ENCODE peak calls at places on chromosomes 4 and X, in nine cellular contexts. N, E, H, M, Z, Q, J, P and X are unnamed samples.
A peak's percentile ranks its signal among the peaks of the same experiment; 100 is the strongest.

GRCh38 chr4:6878451-6879059 is 31.1 kb upstream of the TBC1D14 start:
- DNase-seq in N (no peak), E (no peak), H (no peak), M (no peak), Z (no peak), Q (no peak), J (no peak), P (no peak), X (no peak)

GRCh38 chrX:25004485-25005032 is 11.2 kb downstream of the ARX start:
- DNase-seq in N (no peak), E (no peak), H (no peak), M (no peak), Z (no peak), Q (no peak), J (no peak), P (no peak), X (no peak)

GRCh38 chr4:38821739-38822138 is 17.1 kb upstream of the TLR1 start:
- DNase-seq in N (no peak), E (no peak), H (no peak), M (no peak), Z (no peak), Q (no peak), J (no peak), P (no peak), X (no peak)

GRCh38 chrX:101163166-101163565 is 56.4 kb upstream of the DRP2 start:
- DNase-seq in N (no peak), E (no peak), H (no peak), M (no peak), Z (no peak), Q (no peak), J (no peak), P (no peak), X (no peak)

GRCh38 chr4:1175635-1176229 is 3.3 kb upstream of the SPON2 start:
- DNase-seq in N (no peak), E (no peak), H (no peak), M (no peak), Z (no peak), Q (no peak), J (no peak), P (no peak), X (no peak)

GRCh38 chr4:108512615-108513505 is 107.5 kb upstream of the RPL34 start:
- DNase-seq in N (peak; percentile 65), E (peak; percentile 17), H (no peak), M (no peak), Z (peak; percentile 37), Q (no peak), J (peak; percentile 34), P (peak; percentile 40), X (no peak)

GRCh38 chr4:23323436-23323835 is 566.4 kb downstream of the PPARGC1A start:
- DNase-seq in N (no peak), E (no peak), H (no peak), M (no peak), Z (no peak), Q (no peak), J (no peak), P (no peak), X (no peak)

GRCh38 chr4:105714071-105714521 is 5.5 kb downstream of the GSTCD start:
- DNase-seq in N (no peak), E (no peak), H (no peak), M (no peak), Z (peak; percentile 39), Q (peak; percentile 47), J (peak; percentile 53), P (no peak), X (no peak)

GRCh38 chr4:106864231-106864630 is 171.9 kb downstream of the DKK2 start:
- DNase-seq in N (no peak), E (no peak), H (peak; percentile 25), M (no peak), Z (peak; percentile 84), Q (no peak), J (peak; percentile 51), P (no peak), X (peak; percentile 32)

GRCh38 chrX:39261446-39262147 is 460.3 kb downstream of the MID1IP1 start:
- DNase-seq in N (peak; percentile 89), E (no peak), H (no peak), M (no peak), Z (peak; percentile 85), Q (peak; percentile 22), J (peak; percentile 49), P (peak; percentile 12), X (peak; percentile 56)